ENCODE peak calls at places on chromosome 19, in four cellular contexts. One of them, this sample, is unnamed.

GRCh38 chr19:16360738-16361137 is 36.1 kb downstream of the KLF2 start:
- DNase-seq in K562: no peak
- DNase-seq in HL-60: no peak
- DNase-seq in GM12878: no peak
- DNase-seq in this sample: no peak

GRCh38 chr19:44810555-44811447 is 1.9 kb downstream of the BCAM start:
- DNase-seq in HL-60: no peak
- DNase-seq in GM12878: no peak
- DNase-seq in K562: no peak
- DNase-seq in this sample: no peak

GRCh38 chr19:17948967-17949930 is 16.4 kb downstream of the CCDC124 start:
- DNase-seq in K562: no peak
- DNase-seq in GM12878: no peak
- DNase-seq in HL-60: no peak
- DNase-seq in this sample: no peak

GRCh38 chr19:34671972-34672371 is 5.0 kb downstream of the SCGB2B2 start:
- DNase-seq in HL-60: no peak
- DNase-seq in K562: no peak
- DNase-seq in GM12878: no peak
- DNase-seq in this sample: no peak

GRCh38 chr19:29675120-29675649 is 9.9 kb downstream of the PLEKHF1 start:
- DNase-seq in HL-60: no peak
- DNase-seq in GM12878: no peak
- DNase-seq in K562: no peak
- DNase-seq in this sample: no peak

GRCh38 chr19:6769006-6769637 is 1.9 kb upstream of the SH2D3A start:
- DNase-seq in GM12878: no peak
- DNase-seq in HL-60: no peak
- DNase-seq in K562: peak
- DNase-seq in this sample: no peak

GRCh38 chr19:7292950-7293794 is 1.0 kb downstream of the INSR start:
- DNase-seq in HL-60: peak
- DNase-seq in GM12878: no peak
- DNase-seq in K562: no peak
- DNase-seq in this sample: no peak

GRCh38 chr19:48170817-48171347 is 402 bp downstream of the ZSWIM9 start:
- DNase-seq in GM12878: no peak
- DNase-seq in HL-60: no peak
- DNase-seq in K562: no peak
- DNase-seq in this sample: no peak

GRCh38 chr19:11446652-11447301 is 11.3 kb downstream of the PRKCSH start:
- DNase-seq in K562: peak
- DNase-seq in GM12878: no peak
- DNase-seq in HL-60: no peak
- DNase-seq in this sample: peak

GRCh38 chr19:45474191-45474940 is 6.6 kb downstream of the FOSB start:
- DNase-seq in K562: no peak
- DNase-seq in HL-60: no peak
- DNase-seq in GM12878: no peak
- DNase-seq in this sample: no peak

GRCh38 chr19:35644206-35644986 is 2.9 kb downstream of the ETV2 start:
- DNase-seq in HL-60: peak
- DNase-seq in K562: peak
- DNase-seq in GM12878: peak
- DNase-seq in this sample: peak

GRCh38 chr19:9914315-9915207 is 21.8 kb downstream of the OLFM2 start:
- DNase-seq in GM12878: no peak
- DNase-seq in HL-60: peak
- DNase-seq in K562: peak
- DNase-seq in this sample: peak

GRCh38 chr19:15479391-15480345 is at the start of gene PGLYRP2:
- DNase-seq in K562: no peak
- DNase-seq in GM12878: no peak
- DNase-seq in HL-60: no peak
- DNase-seq in this sample: no peak

GRCh38 chr19:34254552-34255432 is at the start of gene GARRE1:
- DNase-seq in GM12878: no peak
- DNase-seq in K562: peak
- DNase-seq in HL-60: peak
- DNase-seq in this sample: no peak

GRCh38 chr19:7975037-7975436 is 30.4 kb downstream of the ELAVL1 start:
- DNase-seq in HL-60: no peak
- DNase-seq in GM12878: no peak
- DNase-seq in K562: no peak
- DNase-seq in this sample: no peak

GRCh38 chr19:29622191-29623070 is 16.3 kb downstream of the POP4 start:
- DNase-seq in GM12878: no peak
- DNase-seq in HL-60: no peak
- DNase-seq in K562: no peak
- DNase-seq in this sample: no peak

GRCh38 chr19:24029941-24030636 is 56.9 kb upstream of the ZNF254 start:
- DNase-seq in K562: no peak
- DNase-seq in HL-60: no peak
- DNase-seq in GM12878: no peak
- DNase-seq in this sample: no peak

GRCh38 chr19:44812142-44812718 is 3.3 kb downstream of the BCAM start:
- DNase-seq in GM12878: no peak
- DNase-seq in HL-60: no peak
- DNase-seq in K562: no peak
- DNase-seq in this sample: no peak

GRCh38 chr19:54024660-54025059 is 33.2 kb downstream of the CACNG6 start:
- DNase-seq in HL-60: no peak
- DNase-seq in K562: no peak
- DNase-seq in GM12878: no peak
- DNase-seq in this sample: no peak

GRCh38 chr19:9883231-9883758 is 48.2 kb downstream of the PIN1 start:
- DNase-seq in HL-60: no peak
- DNase-seq in GM12878: no peak
- DNase-seq in K562: no peak
- DNase-seq in this sample: no peak

GRCh38 chr19:11243798-11244169 is 4.4 kb downstream of the ANGPTL8 start:
- DNase-seq in GM12878: no peak
- DNase-seq in K562: no peak
- DNase-seq in HL-60: no peak
- DNase-seq in this sample: no peak

GRCh38 chr19:38485541-38486285 is 52.2 kb downstream of the RYR1 start:
- DNase-seq in GM12878: no peak
- DNase-seq in K562: no peak
- DNase-seq in HL-60: no peak
- DNase-seq in this sample: no peak

GRCh38 chr19:41702208-41702651 is 6.2 kb upstream of the CEACAM5 start:
- DNase-seq in HL-60: no peak
- DNase-seq in K562: no peak
- DNase-seq in GM12878: no peak
- DNase-seq in this sample: no peak

GRCh38 chr19:6590458-6591319 is at the start of gene CD70:
- DNase-seq in HL-60: no peak
- DNase-seq in K562: no peak
- DNase-seq in GM12878: peak
- DNase-seq in this sample: peak

GRCh38 chr19:44723952-44724319 is 24.6 kb upstream of the BCL3 start:
- DNase-seq in K562: peak
- DNase-seq in HL-60: no peak
- DNase-seq in GM12878: peak
- DNase-seq in this sample: peak

GRCh38 chr19:43464089-43464775 is 1.2 kb downstream of the LYPD3 start:
- DNase-seq in K562: peak
- DNase-seq in HL-60: no peak
- DNase-seq in GM12878: no peak
- DNase-seq in this sample: peak

GRCh38 chr19:11530432-11530831 is 1.5 kb upstream of the ECSIT start:
- DNase-seq in GM12878: no peak
- DNase-seq in K562: peak
- DNase-seq in HL-60: peak
- DNase-seq in this sample: no peak

GRCh38 chr19:48123907-48124675 is 13.5 kb upstream of the PLA2G4C start:
- DNase-seq in HL-60: no peak
- DNase-seq in GM12878: no peak
- DNase-seq in K562: no peak
- DNase-seq in this sample: no peak

DNA sequence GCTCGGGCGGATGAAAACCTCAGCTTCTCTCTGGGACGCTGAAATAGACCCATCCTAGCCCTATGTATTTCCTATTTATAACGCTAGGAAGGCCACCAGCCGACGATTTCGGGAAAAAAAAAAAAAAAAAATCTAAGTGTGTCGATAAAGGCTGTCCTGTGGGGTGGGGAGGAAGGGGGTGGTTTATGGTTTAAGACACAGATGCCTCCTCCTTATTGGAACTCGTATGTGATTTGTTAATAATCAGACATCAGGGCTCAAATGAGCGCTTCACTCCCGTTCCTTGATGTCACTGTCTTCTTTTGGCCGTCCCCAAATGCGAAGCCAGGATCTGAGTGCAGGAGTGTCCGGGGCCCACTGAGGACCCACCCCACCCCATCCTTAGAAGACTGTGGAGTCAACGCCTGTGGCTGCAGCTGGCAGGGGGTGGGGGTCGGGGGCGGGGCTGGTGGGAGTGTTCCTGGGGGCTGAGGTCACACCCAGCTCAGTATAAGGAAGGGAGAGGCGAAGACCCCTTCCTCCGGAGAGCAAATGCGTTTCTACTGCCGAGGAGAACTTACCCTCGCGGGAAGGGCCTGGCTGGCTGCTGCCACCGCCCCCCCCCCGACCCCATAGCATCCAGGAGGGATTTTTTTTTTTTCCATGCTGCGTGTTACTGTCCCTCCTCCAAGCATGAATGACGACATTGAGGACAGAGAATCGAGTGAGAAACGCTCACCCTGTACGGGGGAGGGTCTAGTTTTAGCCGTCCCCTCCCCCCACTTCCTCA is 971 bp downstream of the ATCAY start:
- DNase-seq in GM12878: no peak
- DNase-seq in K562: peak
- DNase-seq in HL-60: no peak
- DNase-seq in this sample: no peak
- TF ChIP-seq SPI1 in GM12878: no peak
- TF ChIP-seq SPI1 in K562: no peak
- TF ChIP-seq SPI1 in HL-60: peak
- TF ChIP-seq SPI1 in this sample: no peak

GRCh38 chr19:2319551-2319950 is 8.8 kb downstream of the LSM7 start:
- DNase-seq in K562: no peak
- DNase-seq in GM12878: no peak
- DNase-seq in HL-60: no peak
- DNase-seq in this sample: no peak
- TF ChIP-seq SPI1 in K562: no peak
- TF ChIP-seq SPI1 in GM12878: no peak
- TF ChIP-seq SPI1 in HL-60: no peak
- TF ChIP-seq SPI1 in this sample: no peak

DNA sequence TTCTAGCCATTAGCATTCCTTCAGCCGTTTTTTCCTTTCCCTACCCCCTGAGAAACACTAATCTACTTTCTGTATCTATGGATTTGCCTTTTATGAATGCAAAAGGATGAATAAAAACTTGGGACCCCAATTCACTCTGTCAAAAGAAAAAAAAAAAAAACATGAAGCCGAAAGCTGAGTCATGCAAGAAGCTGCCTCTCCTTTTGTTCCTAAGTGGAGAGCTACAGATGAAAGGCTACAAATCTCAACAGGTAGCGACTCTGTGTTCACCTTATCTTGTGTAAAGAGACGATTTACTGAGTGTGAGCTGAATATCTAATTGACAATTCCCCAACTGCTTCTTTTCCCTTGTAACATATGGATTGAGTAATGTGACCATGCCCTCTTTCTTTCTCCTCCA is 1072.8 kb downstream of the UQCRFS1 start:
- DNase-seq in HL-60: no peak
- DNase-seq in K562: no peak
- DNase-seq in GM12878: no peak
- DNase-seq in this sample: no peak
- TF ChIP-seq SPI1 in HL-60: no peak
- TF ChIP-seq SPI1 in K562: no peak
- TF ChIP-seq SPI1 in GM12878: no peak
- TF ChIP-seq SPI1 in this sample: no peak

GRCh38 chr19:49398931-49399330 is 10.9 kb downstream of the KASH5 start:
- DNase-seq in GM12878: no peak
- DNase-seq in K562: no peak
- DNase-seq in HL-60: no peak
- DNase-seq in this sample: no peak

GRCh38 chr19:49398001-49398615 is 10.1 kb downstream of the KASH5 start:
- DNase-seq in HL-60: no peak
- DNase-seq in GM12878: no peak
- DNase-seq in K562: no peak
- DNase-seq in this sample: no peak

GRCh38 chr19:49396738-49397505 is 8.9 kb downstream of the KASH5 start:
- DNase-seq in K562: no peak
- DNase-seq in HL-60: no peak
- DNase-seq in GM12878: no peak
- DNase-seq in this sample: no peak

GRCh38 chr19:49403404-49404187 is 15.5 kb downstream of the KASH5 start:
- DNase-seq in HL-60: no peak
- DNase-seq in K562: no peak
- DNase-seq in GM12878: no peak
- DNase-seq in this sample: no peak

GRCh38 chr19:49400034-49400433 is 12.0 kb downstream of the KASH5 start:
- DNase-seq in HL-60: no peak
- DNase-seq in K562: no peak
- DNase-seq in GM12878: no peak
- DNase-seq in this sample: no peak
- TF ChIP-seq SPI1 in HL-60: no peak
- TF ChIP-seq SPI1 in K562: no peak
- TF ChIP-seq SPI1 in GM12878: no peak
- TF ChIP-seq SPI1 in this sample: no peak

GRCh38 chr19:19081642-19082151 is 17.9 kb downstream of the SLC25A42 start:
- DNase-seq in HL-60: no peak
- DNase-seq in K562: no peak
- DNase-seq in GM12878: no peak
- DNase-seq in this sample: no peak
- TF ChIP-seq SPI1 in HL-60: no peak
- TF ChIP-seq SPI1 in K562: no peak
- TF ChIP-seq SPI1 in GM12878: no peak
- TF ChIP-seq SPI1 in this sample: no peak

DNA sequence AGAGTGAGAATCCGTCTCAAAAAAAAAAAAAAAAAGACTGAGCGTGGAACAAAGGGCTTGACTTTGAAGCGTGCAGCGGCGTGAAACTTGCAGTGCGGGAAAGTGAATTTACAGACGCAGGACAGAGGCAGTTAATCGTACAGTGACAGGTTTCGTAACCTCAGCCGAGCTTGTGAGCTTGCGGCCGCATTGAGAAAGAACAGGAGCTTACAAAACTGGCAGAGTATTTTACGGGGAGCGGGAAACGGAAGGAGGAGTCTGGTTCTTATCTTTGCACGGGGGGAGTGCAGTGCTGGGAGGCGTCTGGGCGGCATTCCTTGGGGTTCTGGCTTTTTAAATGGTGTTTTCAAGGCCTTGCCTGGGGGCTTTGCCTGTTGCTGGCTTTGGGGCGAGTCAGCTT is 6.0 kb upstream of the BSG start:
- DNase-seq in HL-60: peak
- DNase-seq in GM12878: no peak
- DNase-seq in K562: peak
- DNase-seq in this sample: no peak
- TF ChIP-seq SPI1 in HL-60: no peak
- TF ChIP-seq SPI1 in GM12878: no peak
- TF ChIP-seq SPI1 in K562: no peak
- TF ChIP-seq SPI1 in this sample: no peak

GRCh38 chr19:55703790-55704215 is 28.8 kb downstream of the EPN1 start:
- DNase-seq in K562: peak
- DNase-seq in HL-60: no peak
- DNase-seq in GM12878: no peak
- DNase-seq in this sample: no peak
- TF ChIP-seq SPI1 in K562: no peak
- TF ChIP-seq SPI1 in HL-60: no peak
- TF ChIP-seq SPI1 in GM12878: no peak
- TF ChIP-seq SPI1 in this sample: no peak